ENCODE peak calls at places on chromosomes 7 and 10, in seven cellular contexts. S, D, U, L, Z, X and R are unnamed samples.

GRCh38 chr7:25893436-25893835 is 258.6 kb upstream of the NFE2L3 start:
- DNase-seq in S (no peak), L (no peak), X (no peak), U (no peak), Z (no peak), D (no peak), R (no peak)

GRCh38 chr7:70719120-70719519 is 412.8 kb upstream of the GALNT17 start:
- DNase-seq in X (no peak), U (no peak), S (no peak), D (no peak), Z (no peak), L (no peak), R (no peak)

GRCh38 chr10:119872860-119873671 is 423 bp upstream of the MCMBP start:
- DNase-seq in D (peak), U (peak), X (peak), Z (peak), L (peak), S (peak), R (peak)

GRCh38 chr10:5774987-5775386 is 38.2 kb downstream of the GDI2 start:
- DNase-seq in L (no peak), X (no peak), S (no peak), U (no peak), Z (no peak), D (no peak), R (no peak)

GRCh38 chr7:1843271-1843861 is 173.3 kb downstream of the ELFN1 start:
- DNase-seq in L (no peak), X (peak), S (no peak), Z (no peak), D (no peak), U (peak), R (peak)

GRCh38 chr7:82755705-82756551 is 312.4 kb upstream of the CACNA2D1 start:
- DNase-seq in L (peak), U (no peak), S (no peak), Z (no peak), D (no peak), X (peak), R (no peak)

GRCh38 chr10:63735305-63735704 is 214.1 kb downstream of the REEP3 start:
- DNase-seq in Z (no peak), S (no peak), U (no peak), L (no peak), X (no peak), D (no peak), R (no peak)

GRCh38 chr10:5147255-5147980 is 37.5 kb downstream of the AKR1C8 start:
- DNase-seq in Z (no peak), D (no peak), U (no peak), S (no peak), X (no peak), L (no peak), R (no peak)

GRCh38 chr10:103966671-103967432 is at the start of gene SLK:
- DNase-seq in U (peak), Z (peak), X (peak), L (peak), S (peak), D (peak), R (peak)

GRCh38 chr7:64686493-64687184 is 20.7 kb downstream of the ZNF107 start:
- DNase-seq in S (no peak), L (peak), Z (no peak), D (no peak), U (no peak), X (no peak), R (no peak)

GRCh38 chr7:92044940-92045339 is 89.3 kb downstream of the CYP51A1 start:
- DNase-seq in U (no peak), Z (no peak), S (no peak), L (no peak), D (no peak), X (no peak), R (no peak)

GRCh38 chr7:127726481-127726880 is 74.5 kb downstream of the SND1 start:
- DNase-seq in L (no peak), X (no peak), S (no peak), U (no peak), Z (no peak), D (no peak), R (no peak)

GRCh38 chr7:43247757-43248156 is 135.3 kb downstream of the HECW1 start:
- DNase-seq in Z (no peak), D (no peak), X (no peak), U (no peak), L (no peak), S (no peak), R (no peak)

GRCh38 chr7:122304604-122304975 is at the start of gene FEZF1:
- DNase-seq in S (no peak), X (no peak), L (no peak), D (no peak), U (no peak), Z (no peak), R (no peak)

GRCh38 chr10:49612513-49613159 is 1.2 kb upstream of the CHAT start:
- DNase-seq in S (no peak), U (peak), X (no peak), L (no peak), Z (no peak), D (no peak), R (peak)

GRCh38 chr7:20787658-20788057 is 972 bp upstream of the SP8 start:
- DNase-seq in L (no peak), X (no peak), D (no peak), U (no peak), S (no peak), Z (no peak), R (no peak)

GRCh38 chr10:67780759-67781538 is 57.0 kb downstream of the DNAJC12 start:
- DNase-seq in D (no peak), Z (no peak), X (no peak), U (no peak), S (no peak), L (no peak), R (no peak)

GRCh38 chr10:60375293-60376004 is 14.2 kb downstream of the ANK3 start:
- DNase-seq in S (no peak), U (no peak), L (no peak), D (no peak), Z (no peak), X (no peak), R (no peak)

GRCh38 chr10:100506596-100507356 is 12.9 kb downstream of the SEC31B start:
- DNase-seq in X (peak), L (peak), U (no peak), Z (no peak), D (no peak), S (no peak), R (no peak)

GRCh38 chr10:73398024-73398423 is 15.8 kb downstream of the ANXA7 start:
- DNase-seq in S (no peak), D (no peak), Z (no peak), X (no peak), U (no peak), L (no peak), R (no peak)

GRCh38 chr7:24622646-24623182 is 49.5 kb downstream of the PALS2 start:
- DNase-seq in L (no peak), X (no peak), U (no peak), S (no peak), D (no peak), Z (no peak), R (no peak)

GRCh38 chr7:67947651-67948050 is 951.0 kb downstream of the TYW1 start:
- DNase-seq in Z (no peak), X (peak), L (no peak), D (no peak), S (no peak), U (no peak), R (no peak)

GRCh38 chr7:132972745-132973144 is 109.1 kb downstream of the CHCHD3 start:
- DNase-seq in X (peak), L (no peak), S (no peak), D (no peak), Z (no peak), U (no peak), R (no peak)

GRCh38 chr10:102781089-102781920 is 37.6 kb downstream of the WBP1L start:
- DNase-seq in L (no peak), X (no peak), S (no peak), D (no peak), Z (no peak), U (peak), R (no peak)

GRCh38 chr10:42743697-42744096 is 38.9 kb upstream of the BMS1 start:
- DNase-seq in D (no peak), L (no peak), S (no peak), Z (no peak), U (no peak), X (no peak), R (no peak)

GRCh38 chr10:35613597-35614226 is 8.6 kb downstream of the GJD4 start:
- DNase-seq in Z (no peak), X (peak), S (no peak), D (no peak), L (peak), U (peak), R (no peak)

GRCh38 chr7:1610678-1611302 is 41.0 kb upstream of the PSMG3 start:
- DNase-seq in S (no peak), L (no peak), U (no peak), Z (no peak), X (no peak), D (no peak), R (peak)

GRCh38 chr10:12635127-12635541 is 285.8 kb downstream of the CAMK1D start:
- DNase-seq in Z (no peak), U (no peak), L (peak), S (no peak), D (no peak), X (no peak), R (no peak)

GRCh38 chr10:90171014-90171722 is 469.8 kb downstream of the KIF20B start:
- DNase-seq in Z (no peak), S (no peak), D (no peak), X (no peak), U (no peak), L (peak), R (no peak)

GRCh38 chr10:52434734-52435133 is 120.7 kb downstream of the DKK1 start:
- DNase-seq in L (no peak), X (no peak), S (no peak), D (no peak), U (no peak), Z (no peak), R (no peak)

GRCh38 chr10:122497241-122497640 is 35.9 kb downstream of the HTRA1 start:
- DNase-seq in U (no peak), X (no peak), D (no peak), L (no peak), S (no peak), Z (no peak), R (no peak)

GRCh38 chr7:5699951-5700384 is 81.5 kb downstream of the RNF216 start:
- DNase-seq in L (no peak), D (peak), U (no peak), Z (no peak), S (no peak), X (no peak), R (no peak)

GRCh38 chr7:122340427-122340826 is 35.9 kb upstream of the FEZF1 start:
- DNase-seq in X (no peak), D (no peak), L (no peak), U (no peak), Z (no peak), S (no peak), R (no peak)

GRCh38 chr10:96244354-96244753 is 27.0 kb downstream of the BLNK start:
- DNase-seq in X (no peak), L (no peak), U (no peak), S (no peak), D (no peak), Z (no peak), R (peak)

GRCh38 chr7:135490783-135491182 is 19.1 kb downstream of the CNOT4 start:
- DNase-seq in L (peak), X (no peak), U (peak), D (no peak), Z (peak), S (no peak), R (no peak)

GRCh38 chr7:18890134-18890533 is 227.3 kb downstream of the TWIST1 start:
- DNase-seq in L (peak), D (no peak), U (no peak), S (no peak), Z (no peak), X (peak), R (no peak)

GRCh38 chr7:46071601-46072000 is 150.5 kb upstream of the IGFBP3 start:
- DNase-seq in X (peak), Z (no peak), L (peak), S (no peak), U (no peak), D (no peak), R (no peak)

GRCh38 chr7:30595461-30596042 is 874 bp downstream of the GARS1 start:
- DNase-seq in L (no peak), S (no peak), X (no peak), Z (no peak), U (no peak), D (no peak), R (no peak)

GRCh38 chr7:41847171-41847570 is 144.3 kb upstream of the INHBA start:
- DNase-seq in Z (no peak), L (no peak), D (no peak), X (no peak), U (no peak), S (no peak), R (no peak)

GRCh38 chr7:116663744-116664143 is 8.3 kb upstream of the MET start:
- DNase-seq in S (no peak), Z (no peak), X (no peak), L (no peak), D (no peak), U (no peak), R (no peak)

GRCh38 chr10:11167233-11167979 is 149.7 kb downstream of the CELF2 start:
- DNase-seq in D (no peak), L (no peak), U (no peak), S (no peak), X (no peak), Z (no peak), R (no peak)
- H3K4me3 ChIP-seq in D (peak), L (no peak), U (peak), S (peak), X (no peak), Z (no peak), R (peak)

DNA sequence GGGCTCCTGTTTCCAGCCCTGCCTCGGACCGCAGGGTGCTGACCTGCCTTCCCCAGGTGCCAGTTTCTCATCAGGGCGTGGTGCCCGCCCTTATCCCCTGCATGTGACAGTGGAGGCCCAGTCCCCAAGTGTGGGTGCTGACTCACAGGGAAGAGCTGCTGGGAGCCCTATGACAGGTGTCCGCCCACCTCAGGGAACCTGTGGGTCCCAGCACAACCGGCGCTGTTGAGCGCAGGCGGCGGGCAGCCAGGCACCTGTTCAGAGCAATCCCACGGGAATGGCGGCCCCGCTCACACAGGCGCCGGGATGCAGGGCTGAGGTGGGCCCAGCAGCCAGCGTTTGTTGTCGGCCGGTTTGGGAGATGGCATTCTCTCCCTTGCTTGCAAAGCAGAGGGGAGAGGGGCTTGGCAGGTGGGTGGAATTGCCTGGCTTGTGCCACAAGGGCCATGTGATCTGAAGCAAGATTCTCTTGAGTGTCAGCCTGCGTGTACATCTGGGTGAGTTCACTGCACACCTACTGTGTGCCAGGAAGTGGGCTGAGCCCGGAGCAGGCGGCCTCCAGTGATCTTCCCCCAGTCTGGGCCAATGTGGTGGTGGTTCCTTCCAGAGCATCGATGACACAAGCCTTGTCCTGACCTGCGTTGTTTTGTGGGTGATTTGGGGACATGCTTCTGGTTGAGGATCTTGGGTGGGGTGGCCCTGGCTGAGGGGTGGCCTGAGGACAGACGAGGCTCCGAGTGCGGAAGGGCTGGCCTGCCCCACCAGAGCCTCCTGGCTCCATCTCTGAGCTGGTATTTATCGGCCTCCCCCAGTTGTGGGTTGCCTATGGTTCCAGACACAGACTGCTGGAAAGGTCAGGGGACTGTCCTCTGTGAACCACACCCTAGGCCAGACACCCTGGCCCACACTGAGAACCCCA is 2.4 kb downstream of the PWWP2B start:
- DNase-seq in X (no peak), U (no peak), S (no peak), L (no peak), Z (peak), D (no peak), R (peak)
- H3K4me3 ChIP-seq in X (no peak), U (no peak), S (no peak), L (no peak), Z (no peak), D (no peak), R (no peak)

GRCh38 chr10:8400151-8400550 is 345.7 kb downstream of the GATA3 start:
- DNase-seq in U (no peak), L (no peak), Z (no peak), X (no peak), D (no peak), S (no peak), R (no peak)

GRCh38 chr10:8403711-8404371 is 349.4 kb downstream of the GATA3 start:
- DNase-seq in U (peak), D (no peak), L (no peak), Z (no peak), X (no peak), S (no peak), R (no peak)

GRCh38 chr10:8402469-8403074 is 348.1 kb downstream of the GATA3 start:
- DNase-seq in U (no peak), S (no peak), Z (no peak), X (no peak), L (no peak), D (no peak), R (no peak)

GRCh38 chr10:8398771-8399170 is 344.3 kb downstream of the GATA3 start:
- DNase-seq in L (no peak), U (no peak), X (no peak), D (no peak), S (no peak), Z (no peak), R (no peak)

GRCh38 chr10:8401531-8401930 is 347.0 kb downstream of the GATA3 start:
- DNase-seq in Z (no peak), S (no peak), D (no peak), L (no peak), U (no peak), X (no peak), R (no peak)
- H3K4me3 ChIP-seq in Z (no peak), S (no peak), D (no peak), L (no peak), U (no peak), X (no peak), R (no peak)

DNA sequence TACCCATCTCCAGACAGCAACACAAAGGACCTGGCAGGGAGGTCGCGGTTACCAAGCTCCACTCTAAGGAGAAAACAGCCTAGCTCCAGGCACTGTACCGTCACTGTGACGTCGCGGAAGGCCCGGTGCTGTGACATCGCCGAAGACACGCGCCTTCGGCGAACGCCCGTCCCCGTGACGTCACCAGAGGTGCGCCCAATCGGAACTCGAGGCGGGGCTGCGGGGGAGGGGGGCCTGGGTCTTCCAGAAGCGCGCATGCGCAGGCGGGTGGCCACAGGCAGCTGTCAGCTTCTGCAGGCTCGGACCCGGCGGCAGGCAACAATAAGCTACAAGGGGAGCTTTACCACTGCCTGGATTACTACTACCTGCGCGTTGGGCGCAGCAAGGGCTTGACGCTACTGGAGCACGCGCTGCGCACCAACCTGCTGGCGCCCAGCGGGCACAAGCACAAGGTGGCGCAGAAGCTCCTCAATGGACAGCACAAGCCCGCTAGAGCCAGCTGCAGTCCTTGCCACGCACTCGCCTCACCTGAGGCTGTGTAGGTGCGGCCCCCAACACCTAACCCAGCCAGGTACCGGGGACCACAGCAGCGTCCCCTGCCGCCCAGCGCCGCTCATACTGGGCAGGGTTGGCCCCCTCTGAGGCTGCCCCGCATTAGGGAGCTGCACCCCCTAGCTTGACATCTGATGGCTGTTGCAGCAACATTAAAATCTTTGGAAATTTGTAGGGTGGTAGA is 208.4 kb downstream of the TPST1 start:
- DNase-seq in X (peak), Z (peak), S (peak), D (peak), L (peak), U (peak), R (peak)
- H3K4me3 ChIP-seq in X (peak), Z (no peak), S (peak), D (peak), L (peak), U (peak), R (peak)

GRCh38 chr10:132003286-132003924 is 21.7 kb upstream of the BNIP3 start:
- DNase-seq in Z (no peak), S (no peak), D (no peak), X (no peak), L (no peak), U (no peak), R (no peak)

GRCh38 chr10:132001238-132001977 is 19.7 kb upstream of the BNIP3 start:
- DNase-seq in S (no peak), D (no peak), U (no peak), X (no peak), L (peak), Z (no peak), R (no peak)

GRCh38 chr10:132004052-132004451 is 22.3 kb upstream of the BNIP3 start:
- DNase-seq in L (no peak), S (no peak), Z (no peak), D (no peak), U (no peak), X (no peak), R (no peak)

GRCh38 chr10:131998845-131999681 is 17.3 kb upstream of the BNIP3 start:
- DNase-seq in L (no peak), U (no peak), S (no peak), X (no peak), D (no peak), Z (no peak), R (peak)

GRCh38 chr10:132002004-132002403 is 20.3 kb upstream of the BNIP3 start:
- DNase-seq in S (no peak), L (no peak), U (no peak), D (no peak), Z (no peak), X (no peak), R (no peak)
- H3K4me3 ChIP-seq in S (no peak), L (no peak), U (no peak), D (no peak), Z (no peak), X (no peak), R (no peak)

DNA sequence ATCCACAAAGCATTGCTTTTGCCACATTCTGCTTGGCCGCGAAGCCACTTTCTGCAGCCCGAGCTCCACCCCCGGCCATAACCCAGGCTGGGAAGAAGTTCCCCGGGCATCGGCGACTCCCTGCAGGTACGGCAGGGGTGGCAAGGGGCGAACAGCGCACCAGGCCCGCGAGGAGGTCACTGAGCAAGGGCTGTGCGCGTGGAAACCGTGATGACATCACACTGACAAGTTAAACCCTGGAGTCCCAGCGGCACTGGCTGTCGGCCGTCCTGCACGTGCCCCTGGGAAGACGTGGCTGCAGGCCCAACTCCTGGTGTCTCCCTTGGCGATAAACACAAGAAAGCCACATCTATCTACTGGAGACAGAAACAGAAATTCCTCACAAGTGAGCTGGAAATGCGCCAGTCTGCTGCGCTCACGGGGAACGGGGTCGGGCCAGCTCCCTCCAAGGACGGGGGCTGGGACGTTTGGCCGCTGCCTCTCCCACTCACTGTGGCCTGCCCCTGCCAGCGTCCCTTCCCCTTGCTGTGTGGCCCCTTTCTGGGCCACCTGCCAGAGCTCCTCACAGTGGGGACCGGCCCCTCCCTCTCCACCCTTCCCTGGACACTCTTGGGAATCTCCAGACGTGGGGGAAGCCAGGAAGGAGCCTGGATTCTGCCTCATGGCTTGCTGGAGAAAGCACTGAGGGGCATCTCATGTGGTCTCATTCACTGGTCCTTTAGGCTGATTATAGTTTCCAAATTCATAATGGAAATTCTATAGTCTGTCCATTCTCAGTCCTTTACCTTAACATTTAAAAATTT is 326.5 kb downstream of the DNAJB6 start:
- DNase-seq in Z (no peak), L (no peak), X (no peak), D (no peak), U (no peak), S (no peak), R (peak)
- H3K4me3 ChIP-seq in Z (no peak), L (no peak), X (no peak), D (no peak), U (no peak), S (no peak), R (no peak)